ENCODE peak calls at places on chromosomes 4 and X, in nine cellular contexts. U is GM12892, K is adrenal gland, F is esophagus squamous epithelium, H is suprapubic skin, X is H1, Q is stomach, S is spleen, B is tibial nerve. M is an unnamed sample.
A peak's percentile ranks its signal among the peaks of the same experiment; 100 is the strongest.

GRCh38 chr4:128275351-128275750 is 12.3 kb downstream of the PGRMC2 start:
- DNase-seq in X (no peak), U (no peak), B (no peak), Q (no peak), K (no peak), F (no peak), S (no peak), H (no peak), M (no peak)

GRCh38 chr4:52102587-52102986 is 51.5 kb downstream of the SPATA18 start:
- DNase-seq in Q (no peak), F (no peak), K (no peak), U (no peak), S (no peak), H (no peak), B (no peak), X (no peak), M (no peak)

GRCh38 chrX:21996872-21997271 is 35.3 kb upstream of the PHEX start:
- DNase-seq in H (no peak), S (no peak), B (no peak), F (no peak), K (no peak), X (no peak), U (no peak), Q (no peak), M (no peak)

GRCh38 chrX:135345328-135345645 is 36.0 kb downstream of the ETDC start:
- DNase-seq in F (no peak), S (no peak), H (no peak), X (no peak), U (no peak), K (peak; percentile 64), Q (peak; percentile 50), B (peak; percentile 29), M (no peak)

GRCh38 chrX:115898382-115899001 is 272.1 kb upstream of the AGTR2 start:
- DNase-seq in B (no peak), F (no peak), K (peak; percentile 51), Q (peak; percentile 92), U (no peak), H (no peak), S (peak; percentile 83), X (peak; percentile 47), M (no peak)

GRCh38 chr4:39641451-39641850 is 2.8 kb upstream of the SMIM14 start:
- DNase-seq in B (no peak), Q (no peak), F (no peak), U (no peak), K (no peak), S (no peak), X (peak; percentile 45), H (no peak), M (no peak)

GRCh38 chr4:141233673-141234072 is 13.0 kb downstream of the ZNF330 start:
- DNase-seq in X (no peak), H (no peak), U (no peak), S (no peak), F (no peak), Q (no peak), B (no peak), K (no peak), M (no peak)

GRCh38 chr4:65635051-65635821 is 35.1 kb downstream of the EPHA5 start:
- DNase-seq in H (no peak), Q (no peak), S (no peak), F (no peak), K (no peak), B (no peak), X (no peak), U (no peak), M (no peak)

GRCh38 chr4:187995322-187996207 is at the start of gene ZFP42:
- DNase-seq in F (no peak), B (no peak), H (no peak), U (no peak), S (no peak), X (peak; percentile 86), Q (no peak), K (no peak), M (no peak)

GRCh38 chr4:184513802-184514120 is 39.4 kb upstream of the IRF2 start:
- DNase-seq in F (no peak), S (no peak), H (no peak), Q (no peak), X (no peak), U (no peak), K (no peak), B (no peak), M (no peak)

DNA sequence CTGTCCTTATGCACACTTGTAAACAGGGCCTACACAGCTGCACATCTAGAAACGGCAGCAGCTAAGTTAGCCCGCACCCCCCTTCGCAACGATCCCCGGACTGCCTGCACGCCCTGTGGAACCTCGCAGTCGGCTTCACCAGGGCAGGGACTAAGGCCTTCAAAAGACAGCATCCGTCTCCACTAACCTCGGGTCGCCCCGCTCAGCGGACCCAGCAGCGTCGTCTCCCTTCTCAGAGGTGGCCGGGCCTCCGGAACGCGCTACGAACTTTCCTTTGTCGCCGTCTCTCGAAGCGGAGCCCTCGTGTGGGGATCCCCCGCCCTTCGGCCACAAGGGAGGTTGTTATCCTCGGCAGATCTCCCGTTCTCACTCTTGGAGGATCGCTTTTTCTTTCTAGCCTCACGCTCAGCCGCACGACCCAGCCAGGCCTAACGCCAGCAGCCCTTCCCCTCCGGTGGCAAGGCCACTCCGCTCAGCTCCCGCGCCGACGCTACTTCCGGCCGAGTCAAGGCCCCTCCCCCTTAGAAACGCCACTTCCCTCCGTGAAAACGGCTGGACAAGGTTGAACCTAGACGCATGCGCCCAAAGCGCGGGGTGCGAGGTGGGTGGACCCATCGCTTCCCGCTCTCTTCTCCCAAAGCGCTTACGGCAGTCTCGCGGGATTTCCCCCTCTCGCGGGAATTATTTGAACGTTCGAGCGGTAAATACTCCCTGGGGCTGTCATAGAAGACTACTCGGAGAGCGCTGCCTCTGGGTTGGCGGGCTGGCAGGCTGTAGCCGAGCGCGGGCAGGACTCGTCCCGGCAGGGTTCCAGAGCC is at the start of the genes DCAF16 and NCAPG:
- DNase-seq in K (peak; percentile 99), S (peak; percentile 100), H (peak; percentile 99), B (peak; percentile 98), Q (peak; percentile 100), F (peak; percentile 90), U (peak; percentile 73), X (peak; percentile 99), M (peak; percentile 99)
- TF ChIP-seq POLR2A in K (peak; percentile 98), S (peak; percentile 77), H (peak; percentile 86), B (peak; percentile 90), Q (peak; percentile 94), F (peak; percentile 99), U (peak; percentile 97), X (peak; percentile 98), M (peak; percentile 94)

DNA sequence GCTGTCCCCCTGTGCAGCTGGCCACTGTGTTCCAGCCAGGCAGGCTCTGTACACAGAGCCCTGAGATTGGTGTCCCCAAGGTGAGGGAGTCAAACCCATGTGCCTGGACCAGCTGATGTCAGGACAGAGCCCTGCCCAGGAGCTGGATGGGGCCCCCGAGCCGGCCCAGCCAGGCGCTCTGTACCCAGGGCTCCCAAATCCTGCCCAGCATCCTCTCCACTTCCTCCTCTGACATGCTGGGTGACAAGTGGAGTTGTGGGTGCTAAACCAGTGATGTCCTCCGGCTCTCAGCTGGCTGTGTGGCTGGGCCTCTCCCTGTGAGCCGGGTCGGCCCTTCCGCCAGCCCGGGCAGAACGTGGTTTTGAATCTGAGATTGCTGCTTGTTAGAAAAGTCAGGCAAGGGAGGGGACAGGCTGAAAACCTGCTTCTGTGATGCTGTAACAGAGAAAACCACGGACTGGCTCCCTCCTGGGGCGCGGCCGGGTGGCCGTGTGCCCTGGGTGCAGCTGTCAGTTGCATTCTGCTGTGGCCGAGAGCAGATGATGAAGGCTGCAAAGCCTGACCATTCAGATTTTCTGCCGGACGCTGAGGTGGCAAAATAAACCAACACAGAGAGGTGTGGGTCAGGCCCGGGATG is 7.9 kb upstream of the CPLX1 start:
- DNase-seq in X (no peak), B (no peak), S (peak; percentile 69), U (no peak), K (peak; percentile 15), F (no peak), Q (no peak), H (no peak), M (no peak)
- TF ChIP-seq POLR2A in X (no peak), B (no peak), S (no peak), U (no peak), K (no peak), F (no peak), Q (no peak), H (no peak), M (no peak)

GRCh38 chrX:53081925-53082772 is at the start of gene TSPYL2:
- DNase-seq in X (peak; percentile 89), Q (peak; percentile 94), F (peak; percentile 57), S (peak; percentile 96), K (peak; percentile 95), B (peak; percentile 86), U (peak; percentile 87), H (peak; percentile 96), M (no peak)
- TF ChIP-seq POLR2A in X (peak; percentile 98), Q (peak; percentile 94), F (peak; percentile 98), S (peak; percentile 94), K (peak; percentile 99), B (peak; percentile 90), U (peak; percentile 99), H (peak; percentile 98), M (peak; percentile 94)

GRCh38 chr4:54657556-54658313 is at the start of gene KIT:
- DNase-seq in F (no peak), K (peak; percentile 24), S (peak; percentile 81), B (no peak), H (peak; percentile 82), Q (peak; percentile 57), U (peak; percentile 19), X (peak; percentile 93), M (no peak)
- TF ChIP-seq POLR2A in F (no peak), K (no peak), S (no peak), B (no peak), H (peak; percentile 35), Q (no peak), U (no peak), X (peak; percentile 86), M (no peak)

GRCh38 chrX:11352296-11352741 is 59.1 kb downstream of the AMELX start:
- DNase-seq in H (no peak), B (no peak), Q (no peak), F (no peak), X (no peak), K (no peak), U (no peak), S (no peak), M (no peak)
- TF ChIP-seq POLR2A in H (no peak), B (no peak), Q (no peak), F (no peak), X (no peak), K (no peak), U (no peak), S (no peak), M (no peak)

GRCh38 chr4:22689428-22689827 is 3.3 kb upstream of the GBA3 start:
- DNase-seq in B (no peak), K (no peak), H (no peak), U (no peak), Q (no peak), S (no peak), F (no peak), X (no peak), M (no peak)

GRCh38 chr4:22695011-22695410 is 2.3 kb downstream of the GBA3 start:
- DNase-seq in U (no peak), B (no peak), S (no peak), K (no peak), Q (no peak), X (no peak), H (no peak), F (no peak), M (no peak)

GRCh38 chr4:22688236-22688635 is 4.5 kb upstream of the GBA3 start:
- DNase-seq in S (no peak), K (no peak), B (no peak), H (no peak), U (no peak), X (no peak), Q (no peak), F (no peak), M (no peak)

GRCh38 chr4:22695917-22696316 is 3.2 kb downstream of the GBA3 start:
- DNase-seq in H (no peak), X (no peak), U (no peak), B (no peak), K (no peak), F (no peak), S (no peak), Q (no peak), M (no peak)

GRCh38 chr4:22692736-22693135 is at the start of gene GBA3:
- DNase-seq in U (no peak), X (no peak), S (no peak), Q (no peak), F (no peak), K (no peak), H (no peak), B (no peak), M (no peak)
- TF ChIP-seq POLR2A in U (no peak), X (no peak), S (no peak), Q (no peak), F (no peak), K (no peak), H (no peak), B (no peak), M (no peak)